ENCODE peak calls at places on chromosomes 16 and 17, in nine cellular contexts. T is Calu3, B is cardiac fibroblast, F is stomach, A is left ventricle myocardium inferior, Y is IMR-90, W is HCT116, P is ovary, H is osteocyte. S is an unnamed sample.

GRCh38 chr16:50695017-50696000 is 1.9 kb downstream of the NOD2 start:
- DNase-seq in T (no peak), B (no peak), F (no peak), A (no peak), Y (no peak), W (no peak), P (no peak), H (no peak), S (no peak)

GRCh38 chr17:69058165-69058564 is 2.6 kb downstream of the ABCA9 start:
- DNase-seq in T (no peak), B (no peak), F (no peak), A (no peak), Y (no peak), W (peak; percentile 31), P (no peak), H (no peak), S (no peak)

GRCh38 chr17:62807812-62808575 is at the start of gene MARCHF10:
- DNase-seq in T (peak; percentile 70), B (no peak), F (peak; percentile 28), A (no peak), Y (no peak), W (no peak), P (peak; percentile 52), H (peak; percentile 76), S (no peak)

GRCh38 chr16:30352488-30353401 is 2.4 kb downstream of the CD2BP2 start:
- DNase-seq in T (no peak), B (no peak), F (no peak), A (no peak), Y (no peak), W (no peak), P (no peak), H (no peak), S (no peak)

GRCh38 chr17:16944334-16945140 is 27.4 kb downstream of the TNFRSF13B start:
- DNase-seq in T (no peak), B (no peak), F (peak; percentile 18), A (no peak), Y (no peak), W (no peak), P (no peak), H (peak; percentile 80), S (no peak)

GRCh38 chr16:49487746-49488145 is 114.1 kb downstream of the C16orf78 start:
- DNase-seq in T (no peak), B (no peak), F (no peak), A (no peak), Y (no peak), W (no peak), P (no peak), H (no peak), S (no peak)

GRCh38 chr17:43446773-43447172 is 37.0 kb upstream of the DHX8 start:
- DNase-seq in T (no peak), B (no peak), F (no peak), A (no peak), Y (no peak), W (no peak), P (no peak), H (no peak), S (no peak)

GRCh38 chr17:3959295-3959899 is 4.8 kb downstream of the ATP2A3 start:
- DNase-seq in T (peak; percentile 49), B (peak; percentile 69), F (peak; percentile 66), A (no peak), Y (peak; percentile 83), W (no peak), P (no peak), H (no peak), S (no peak)

GRCh38 chr16:12063435-12063834 is 86.9 kb downstream of the SNX29 start:
- DNase-seq in T (no peak), B (no peak), F (no peak), A (no peak), Y (no peak), W (no peak), P (no peak), H (no peak), S (no peak)

GRCh38 chr16:81729451-81729850 is 49.6 kb upstream of the PLCG2 start:
- DNase-seq in T (no peak), B (no peak), F (no peak), A (no peak), Y (no peak), W (peak; percentile 59), P (peak; percentile 43), H (no peak), S (no peak)

GRCh38 chr16:80912651-80913050 is 94.0 kb downstream of the CMC2 start:
- DNase-seq in T (no peak), B (no peak), F (no peak), A (no peak), Y (no peak), W (no peak), P (no peak), H (no peak), S (no peak)

GRCh38 chr16:17362191-17362590 is 108.6 kb downstream of the XYLT1 start:
- DNase-seq in T (no peak), B (no peak), F (no peak), A (no peak), Y (no peak), W (no peak), P (no peak), H (no peak), S (no peak)

GRCh38 chr17:58415371-58416055 is 1.8 kb downstream of the RNF43 start:
- DNase-seq in T (peak; percentile 30), B (no peak), F (peak; percentile 65), A (peak; percentile 26), Y (no peak), W (no peak), P (no peak), H (no peak), S (no peak)

GRCh38 chr16:88376835-88377726 is 5.7 kb upstream of the ZNF469 start:
- DNase-seq in T (no peak), B (no peak), F (no peak), A (peak; percentile 10), Y (no peak), W (no peak), P (no peak), H (no peak), S (no peak)

GRCh38 chr16:2253293-2253692 is 1.9 kb upstream of the ECI1 start:
- DNase-seq in T (no peak), B (no peak), F (no peak), A (no peak), Y (no peak), W (no peak), P (no peak), H (no peak), S (no peak)

GRCh38 chr17:17712268-17712924 is 31.1 kb downstream of the RAI1 start:
- DNase-seq in T (no peak), B (peak; percentile 95), F (no peak), A (no peak), Y (peak; percentile 97), W (no peak), P (no peak), H (no peak), S (no peak)

GRCh38 chr17:73482251-73482661 is 162.0 kb downstream of the SDK2 start:
- DNase-seq in T (no peak), B (no peak), F (no peak), A (no peak), Y (no peak), W (no peak), P (no peak), H (no peak), S (no peak)

GRCh38 chr17:73480740-73481139 is 163.5 kb downstream of the SDK2 start:
- DNase-seq in T (no peak), B (no peak), F (no peak), A (peak; percentile 66), Y (no peak), W (no peak), P (no peak), H (no peak), S (no peak)

GRCh38 chr17:73476890-73477350 is 165.1 kb upstream of the CDC42EP4 start:
- DNase-seq in T (no peak), B (no peak), F (no peak), A (peak; percentile 62), Y (no peak), W (no peak), P (no peak), H (no peak), S (no peak)

GRCh38 chr17:73481672-73482071 is 162.6 kb downstream of the SDK2 start:
- DNase-seq in T (no peak), B (no peak), F (no peak), A (no peak), Y (no peak), W (no peak), P (no peak), H (no peak), S (no peak)

GRCh38 chr17:73478768-73479424 is 165.3 kb downstream of the SDK2 start:
- DNase-seq in T (peak; percentile 18), B (no peak), F (no peak), A (no peak), Y (no peak), W (no peak), P (no peak), H (no peak), S (no peak)
- TF ChIP-seq CTCF in T (no peak), B (no peak), F (no peak), A (no peak), Y (no peak), W (peak; percentile 21), P (no peak), H (no peak), S (no peak)

GRCh38 chr16:89922884-89923639 is at the start of gene TUBB3:
- DNase-seq in T (peak; percentile 88), B (peak; percentile 79), F (peak; percentile 69), A (peak; percentile 80), Y (peak; percentile 77), W (peak; percentile 56), P (peak; percentile 78), H (peak; percentile 95), S (peak; percentile 84)
- TF ChIP-seq CTCF in T (no peak), B (peak; percentile 12), F (no peak), A (no peak), Y (no peak), W (no peak), P (no peak), H (no peak), S (no peak)

GRCh38 chr17:38815576-38816193 is 9.4 kb downstream of the CWC25 start:
- DNase-seq in T (no peak), B (peak; percentile 85), F (no peak), A (no peak), Y (peak; percentile 59), W (no peak), P (no peak), H (no peak), S (no peak)
- TF ChIP-seq CTCF in T (peak; percentile 55), B (peak; percentile 52), F (no peak), A (no peak), Y (peak; percentile 42), W (no peak), P (no peak), H (peak; percentile 23), S (peak; percentile 45)

DNA sequence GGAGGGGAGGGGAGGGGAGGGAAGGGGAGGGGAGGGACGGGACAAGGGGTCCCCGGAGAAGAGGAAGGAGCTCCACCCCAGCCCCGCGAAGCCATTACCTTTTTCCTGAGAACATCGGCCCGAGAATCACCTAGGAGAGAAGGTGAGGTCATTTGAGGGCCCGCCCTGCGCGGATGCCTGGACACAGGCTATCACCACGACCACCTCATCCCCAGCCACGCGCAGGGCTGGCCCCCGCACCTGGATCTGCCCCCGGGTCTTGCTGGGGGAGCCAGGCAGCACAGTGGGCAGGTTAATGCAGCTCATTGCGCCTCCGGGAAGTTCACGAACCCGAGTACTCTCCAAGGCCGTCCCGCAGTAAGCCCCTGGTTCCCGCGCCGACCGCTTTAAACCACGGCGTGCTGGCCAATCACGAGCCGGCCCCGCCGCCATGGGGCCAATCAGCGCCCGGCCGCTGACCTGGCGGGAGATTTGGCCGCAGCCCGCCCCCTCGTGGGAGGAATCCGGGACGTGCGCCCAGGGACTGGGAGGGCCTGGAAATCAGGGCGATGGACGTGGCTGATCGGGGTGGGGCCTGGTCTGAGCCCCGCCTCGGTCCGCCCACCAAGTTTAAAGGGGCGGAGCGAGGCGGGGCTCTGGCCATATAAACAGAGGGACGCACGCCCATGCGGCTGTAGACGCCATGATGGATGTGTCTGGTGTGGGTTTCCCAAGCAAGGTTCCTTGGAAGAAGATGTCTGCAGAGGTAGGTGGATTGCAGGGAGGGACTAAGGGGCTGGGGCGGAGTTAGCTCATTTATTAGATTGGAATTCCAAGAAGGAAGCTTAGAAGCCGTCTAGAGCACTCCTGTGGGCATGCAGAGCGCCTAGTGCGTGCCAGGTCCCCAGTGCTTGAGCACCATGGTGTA is at the start of the genes AFMID and TK1:
- DNase-seq in T (peak; percentile 99), B (peak; percentile 98), F (peak; percentile 99), A (peak; percentile 96), Y (peak; percentile 95), W (peak; percentile 99), P (peak; percentile 100), H (peak; percentile 100), S (peak; percentile 100)
- TF ChIP-seq CTCF in T (peak; percentile 76), B (peak; percentile 66), F (no peak), A (peak; percentile 90), Y (peak; percentile 97), W (peak; percentile 34), P (peak; percentile 96), H (peak; percentile 87), S (peak; percentile 96)